ENCODE peak calls at places on chromosome 1, in ten cellular contexts. X is cardiac muscle cell; L is ovary; N is H9; E is CD4-positive, alpha-beta T cell; R is HFF-Myc; S is AG04450; H is sigmoid colon; Z is dorsolateral prefrontal cortex; T is H1. Y is an unnamed sample.

GRCh38 chr1:63825111-63825510 is 51.3 kb downstream of the ROR1 start:
- DNase-seq in X (no peak), L (no peak), N (no peak), E (no peak), R (no peak), S (no peak), H (no peak), Z (no peak), T (no peak), Y (no peak)

GRCh38 chr1:29052951-29053350 is 70.8 kb downstream of the TMEM200B start:
- DNase-seq in X (no peak), L (no peak), N (no peak), E (no peak), R (no peak), S (no peak), H (no peak), Z (no peak), T (no peak), Y (no peak)

GRCh38 chr1:38644092-38644491 is 215.5 kb downstream of the RRAGC start:
- DNase-seq in X (no peak), L (no peak), N (no peak), E (no peak), R (no peak), S (no peak), H (no peak), Z (no peak), T (no peak), Y (no peak)

GRCh38 chr1:198564716-198565115 is 24.2 kb upstream of the ATP6V1G3 start:
- DNase-seq in X (no peak), L (no peak), N (no peak), E (no peak), R (no peak), S (no peak), H (no peak), Z (no peak), T (no peak), Y (no peak)

GRCh38 chr1:59061876-59062275 is 235.0 kb upstream of the FGGY start:
- DNase-seq in X (no peak), L (peak; percentile 29), N (no peak), E (no peak), R (peak; percentile 67), S (peak; percentile 67), H (peak; percentile 90), Z (peak; percentile 38), T (no peak), Y (no peak)

GRCh38 chr1:211653329-211653728 is 22.1 kb downstream of the NEK2 start:
- DNase-seq in X (no peak), L (no peak), N (no peak), E (no peak), R (no peak), S (no peak), H (no peak), Z (no peak), T (no peak), Y (no peak)

GRCh38 chr1:18738126-18738525 is 107.5 kb downstream of the PAX7 start:
- DNase-seq in X (no peak), L (no peak), N (no peak), E (no peak), R (no peak), S (no peak), H (no peak), Z (no peak), T (no peak), Y (no peak)

GRCh38 chr1:17870679-17871078 is 115.5 kb downstream of the ACTL8 start:
- DNase-seq in X (no peak), L (no peak), N (no peak), E (no peak), R (no peak), S (no peak), H (no peak), Z (no peak), T (no peak), Y (no peak)

DNA sequence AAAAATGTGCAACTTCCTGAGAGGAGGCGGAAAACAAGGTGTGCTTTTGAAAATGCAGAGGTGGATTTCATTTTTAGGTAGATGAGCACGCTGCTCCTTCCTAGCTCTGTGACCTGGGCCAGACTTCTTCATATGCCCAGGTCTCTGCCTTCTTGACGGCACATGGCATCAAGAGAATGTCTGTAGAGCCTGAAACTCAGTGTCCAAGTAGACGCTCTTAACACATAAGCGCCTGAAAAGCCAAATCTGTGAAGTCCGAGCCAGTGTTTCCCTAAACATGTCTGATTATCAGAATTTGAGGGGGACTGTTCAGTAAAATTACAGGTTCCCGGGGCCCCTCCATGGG is 25.7 kb downstream of the FHAD1 start:
- DNase-seq in X (no peak), L (no peak), N (no peak), E (no peak), R (no peak), S (no peak), H (no peak), Z (no peak), T (no peak), Y (no peak)
- TF ChIP-seq CTCF in X (no peak), L (peak; percentile 44), N (no peak), E (peak; percentile 7), R (no peak), S (no peak), H (no peak), Z (peak; percentile 5), T (no peak), Y (no peak)

DNA sequence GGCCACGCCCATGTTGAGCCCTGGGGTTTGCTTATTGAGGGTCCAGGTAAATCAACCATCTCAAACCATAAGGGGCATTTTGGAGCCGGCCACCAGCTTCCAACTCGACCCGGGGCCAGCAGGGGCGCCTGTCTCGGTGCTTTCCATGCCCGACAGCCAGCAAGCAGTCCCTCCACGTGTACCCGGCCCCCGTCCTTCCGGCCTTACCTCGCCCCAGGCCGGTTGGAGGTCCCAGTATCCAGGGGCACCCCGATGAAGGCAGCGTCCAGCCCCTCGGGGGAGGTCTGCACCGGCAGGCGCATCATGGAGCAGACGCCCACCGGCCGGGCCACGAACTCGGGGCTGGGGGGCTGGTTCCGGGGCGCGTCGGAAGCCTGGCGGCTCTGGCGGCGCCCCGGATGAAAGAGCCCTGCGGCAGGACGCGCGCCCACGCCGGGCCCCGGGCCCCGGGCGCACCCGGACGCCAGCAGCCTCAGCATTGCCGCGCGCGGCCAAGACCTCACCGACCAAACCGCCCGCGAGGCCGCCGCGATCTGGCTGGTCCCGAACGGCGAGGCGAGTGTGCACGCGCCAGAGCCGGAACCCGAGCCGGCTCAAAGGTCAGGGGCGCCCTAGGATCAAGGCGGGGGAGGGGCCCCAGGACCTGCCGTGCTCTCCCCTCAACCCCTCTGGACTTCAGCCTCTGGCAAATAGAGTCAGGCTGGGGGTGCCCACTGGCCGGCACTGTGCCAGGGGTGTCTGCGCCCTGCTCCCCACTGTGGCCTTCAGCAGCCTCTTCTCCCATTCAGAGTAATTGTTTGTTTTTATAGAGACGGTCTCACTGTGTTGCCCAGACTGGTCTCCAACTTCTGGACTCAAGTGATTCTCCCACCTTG is at the start of gene AGMAT:
- DNase-seq in X (peak; percentile 41), L (no peak), N (peak; percentile 91), E (peak; percentile 46), R (no peak), S (no peak), H (no peak), Z (no peak), T (peak; percentile 89), Y (no peak)
- TF ChIP-seq CTCF in X (peak; percentile 43), L (no peak), N (peak; percentile 71), E (peak; percentile 28), R (peak; percentile 38), S (peak; percentile 43), H (no peak), Z (no peak), T (peak; percentile 51), Y (no peak)

GRCh38 chr1:8321612-8322011 is 3.7 kb downstream of the SLC45A1 start:
- DNase-seq in X (no peak), L (no peak), N (no peak), E (no peak), R (no peak), S (no peak), H (no peak), Z (no peak), T (no peak), Y (no peak)

GRCh38 chr1:8315573-8316475 is 2.1 kb upstream of the SLC45A1 start:
- DNase-seq in X (no peak), L (no peak), N (peak; percentile 61), E (no peak), R (no peak), S (no peak), H (no peak), Z (no peak), T (peak; percentile 55), Y (no peak)

GRCh38 chr1:8314346-8315280 is 3.3 kb upstream of the SLC45A1 start:
- DNase-seq in X (peak; percentile 83), L (peak; percentile 84), N (peak; percentile 87), E (peak; percentile 42), R (peak; percentile 52), S (peak; percentile 52), H (peak; percentile 92), Z (peak; percentile 73), T (peak; percentile 86), Y (peak; percentile 55)

GRCh38 chr1:8318436-8318835 is 522 bp downstream of the SLC45A1 start:
- DNase-seq in X (no peak), L (no peak), N (no peak), E (no peak), R (no peak), S (no peak), H (no peak), Z (no peak), T (no peak), Y (no peak)

DNA sequence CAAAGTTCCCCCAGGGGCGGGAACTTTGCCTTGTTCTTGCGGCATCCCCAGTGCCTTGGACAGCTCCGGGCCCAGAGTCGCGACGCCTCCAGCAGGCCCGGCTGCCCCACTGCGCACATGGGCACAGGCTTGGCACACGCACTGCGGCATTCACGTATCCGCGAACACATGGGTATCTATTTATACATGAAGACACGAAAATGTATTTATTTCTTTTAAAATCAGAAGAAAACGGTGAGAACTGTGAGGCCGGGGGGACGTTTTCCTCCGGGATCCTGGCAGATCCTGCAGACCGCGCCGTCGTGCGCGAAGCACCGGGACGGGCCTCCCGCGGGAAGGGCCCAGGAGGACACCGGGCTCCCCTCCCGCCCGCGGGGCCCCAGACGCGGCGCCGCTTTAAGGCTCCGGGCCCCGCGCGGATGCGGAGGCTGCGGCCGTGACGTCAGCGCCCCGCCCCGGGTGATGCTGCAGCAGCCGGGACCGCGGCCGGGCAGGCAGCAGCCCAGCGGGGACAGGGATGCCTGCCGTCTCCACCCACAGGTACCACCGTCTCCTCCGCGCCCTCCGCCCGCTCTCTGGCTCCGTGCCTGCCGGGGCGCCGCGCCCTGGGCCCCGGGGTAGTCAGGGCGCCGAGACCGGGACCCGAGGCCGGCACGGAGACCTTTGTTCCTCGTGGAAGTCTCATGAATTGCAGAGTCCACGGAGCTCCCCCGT is at the start of gene SLC45A1:
- DNase-seq in X (peak; percentile 63), L (peak; percentile 85), N (peak; percentile 68), E (peak; percentile 70), R (peak; percentile 9), S (no peak), H (peak; percentile 92), Z (peak; percentile 79), T (peak; percentile 85), Y (peak; percentile 58)
- TF ChIP-seq CTCF in X (no peak), L (no peak), N (no peak), E (no peak), R (no peak), S (no peak), H (no peak), Z (no peak), T (no peak), Y (no peak)

DNA sequence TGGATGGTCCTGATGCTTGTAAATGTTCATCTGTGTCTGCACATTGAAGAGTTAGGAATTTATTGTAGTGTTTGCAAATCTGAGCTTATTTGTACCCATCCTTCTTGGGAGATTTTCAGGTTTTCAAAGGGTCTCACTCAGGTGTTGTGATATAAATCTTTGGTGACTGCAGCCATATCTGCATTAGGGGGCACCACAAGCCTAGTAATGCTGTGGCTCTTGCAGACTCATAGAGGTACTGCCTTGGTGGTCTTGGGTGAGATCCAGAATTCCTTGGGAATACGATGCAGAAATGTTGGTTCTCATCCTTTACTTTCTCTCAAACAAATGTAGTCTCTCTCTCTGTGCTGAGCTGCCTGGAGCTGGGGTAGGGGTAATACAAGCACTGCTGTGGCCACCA is 405.9 kb downstream of the TTLL7 start:
- DNase-seq in X (no peak), L (no peak), N (peak; percentile 49), E (no peak), R (no peak), S (no peak), H (no peak), Z (no peak), T (no peak), Y (no peak)
- TF ChIP-seq CTCF in X (no peak), L (no peak), N (peak; percentile 65), E (no peak), R (no peak), S (no peak), H (no peak), Z (no peak), T (peak; percentile 56), Y (peak; percentile 14)

Y was measured in D721Med.